ENCODE peak calls at places on chromosomes 11 and 22, in nine cellular contexts. S is activated CD8-positive, alpha-beta memory T cell treated with anti-CD3 and anti-CD28 coated beads for 1 hour; R is putamen; X is NCI-H1105 treated with DMSO at 0.1 percent for 48 hours; I is COR-L47; L is GM23338; U is stimulated activated naive CD8-positive, alpha-beta T cell treated with anti-CD3 and anti-CD28 coated beads, Interleukin-15, amount 100 ng/mL, for 72 hours; K is GM13977; N is naive B cell. O is an unnamed sample.

GRCh38 chr11:422249-422656 is 7.5 kb upstream of the SIGIRR start:
- DNase-seq in S (no peak), R (no peak), X (no peak), I (no peak), L (no peak), U (no peak), K (no peak), N (no peak), O (no peak)

GRCh38 chr11:32312865-32313403 is 122.4 kb downstream of the WT1 start:
- DNase-seq in S (no peak), R (peak; percentile 30), X (peak; percentile 13), I (peak; percentile 20), L (peak; percentile 89), U (peak; percentile 26), K (peak; percentile 40), N (no peak), O (peak; percentile 51)

GRCh38 chr22:23233746-23234408 is 53.6 kb downstream of the BCR start:
- DNase-seq in S (no peak), R (no peak), X (no peak), I (no peak), L (no peak), U (peak; percentile 54), K (no peak), N (no peak), O (no peak)

GRCh38 chr11:102237096-102237735 is 80.1 kb upstream of the BIRC3 start:
- DNase-seq in S (no peak), R (no peak), X (no peak), I (no peak), L (peak; percentile 30), U (no peak), K (no peak), N (no peak), O (no peak)

GRCh38 chr11:102534261-102534872 is 3.8 kb upstream of the MMP7 start:
- DNase-seq in S (no peak), R (no peak), X (no peak), I (no peak), L (no peak), U (no peak), K (peak; percentile 28), N (peak; percentile 48), O (peak; percentile 12)

GRCh38 chr22:43883012-43883661 is 8.7 kb downstream of the PNPLA5 start:
- DNase-seq in S (no peak), R (no peak), X (peak; percentile 63), I (peak; percentile 42), L (peak; percentile 96), U (peak; percentile 62), K (peak; percentile 87), N (peak; percentile 29), O (peak; percentile 81)

GRCh38 chr11:1006762-1007161 is 29.8 kb downstream of the MUC6 start:
- DNase-seq in S (no peak), R (peak; percentile 67), X (no peak), I (peak; percentile 58), L (no peak), U (no peak), K (no peak), N (no peak), O (no peak)

GRCh38 chr11:6608011-6608410 is 4.0 kb downstream of the TAF10 start:
- DNase-seq in S (no peak), R (no peak), X (no peak), I (no peak), L (no peak), U (no peak), K (no peak), N (no peak), O (no peak)

GRCh38 chr11:82978422-82979099 is 77.0 kb downstream of the DDIAS start:
- DNase-seq in S (no peak), R (no peak), X (no peak), I (no peak), L (no peak), U (no peak), K (peak; percentile 25), N (no peak), O (peak; percentile 25)

GRCh38 chr11:36500315-36500721 is 9.8 kb downstream of the TRAF6 start:
- DNase-seq in S (no peak), R (no peak), X (no peak), I (no peak), L (no peak), U (no peak), K (peak; percentile 52), N (no peak), O (peak; percentile 51)

GRCh38 chr11:6022954-6023353 is 7.6 kb downstream of the OR56A1 start:
- DNase-seq in S (no peak), R (peak; percentile 9), X (peak; percentile 60), I (peak; percentile 1), L (peak; percentile 79), U (peak; percentile 10), K (peak; percentile 31), N (peak; percentile 6), O (peak; percentile 49)

GRCh38 chr11:57248780-57249383 is 11.8 kb upstream of the APLNR start:
- DNase-seq in S (no peak), R (peak; percentile 29), X (peak; percentile 41), I (peak; percentile 15), L (peak; percentile 90), U (peak; percentile 16), K (no peak), N (no peak), O (peak; percentile 44)

GRCh38 chr22:37241351-37242142 is 2.5 kb downstream of the RAC2 start:
- DNase-seq in S (no peak), R (no peak), X (no peak), I (no peak), L (no peak), U (peak; percentile 45), K (no peak), N (no peak), O (peak; percentile 61)

GRCh38 chr11:73291781-73292180 is 16.3 kb upstream of the ARHGEF17 start:
- DNase-seq in S (no peak), R (no peak), X (no peak), I (no peak), L (no peak), U (no peak), K (no peak), N (no peak), O (no peak)

O was measured in GM12865.